ENCODE peak calls at places on chromosomes 6 and 20, in eight cellular contexts. One of them, this sample, is unnamed.
A peak's percentile ranks its signal among the peaks of the same experiment; 100 is the strongest.

GRCh38 chr20:25484911-25485511 is 77.5 kb downstream of the GINS1 start:
- DNase-seq in GM10248: no peak
- DNase-seq in RCC 7860: no peak
- DNase-seq in kidney tubule cell: peak; percentile 49
- DNase-seq in AG09309: no peak
- DNase-seq in adipocyte: no peak
- DNase-seq in adrenal gland: no peak
- DNase-seq in stimulated activated CD4-positive, alpha-beta T cell treated with anti-CD3 and anti-CD28 coated beads, TNF-alpha, amount 100 ng/mL, for 24 hours: no peak
- DNase-seq in this sample: peak; percentile 72

GRCh38 chr20:208937-209566 is 18.0 kb upstream of the DEFB129 start:
- DNase-seq in GM10248: peak; percentile 28
- DNase-seq in RCC 7860: peak; percentile 47
- DNase-seq in kidney tubule cell: peak; percentile 66
- DNase-seq in AG09309: peak; percentile 42
- DNase-seq in adipocyte: peak; percentile 84
- DNase-seq in adrenal gland: no peak
- DNase-seq in stimulated activated CD4-positive, alpha-beta T cell treated with anti-CD3 and anti-CD28 coated beads, TNF-alpha, amount 100 ng/mL, for 24 hours: peak; percentile 2
- DNase-seq in this sample: peak; percentile 53

GRCh38 chr6:27242589-27243265 is 4.8 kb upstream of the PRSS16 start:
- DNase-seq in GM10248: no peak
- DNase-seq in RCC 7860: no peak
- DNase-seq in kidney tubule cell: no peak
- DNase-seq in AG09309: no peak
- DNase-seq in adipocyte: no peak
- DNase-seq in adrenal gland: no peak
- DNase-seq in stimulated activated CD4-positive, alpha-beta T cell treated with anti-CD3 and anti-CD28 coated beads, TNF-alpha, amount 100 ng/mL, for 24 hours: no peak
- DNase-seq in this sample: no peak

GRCh38 chr6:131379951-131380350 is 193.1 kb upstream of the ARG1 start:
- DNase-seq in GM10248: no peak
- DNase-seq in RCC 7860: peak; percentile 19
- DNase-seq in kidney tubule cell: peak; percentile 35
- DNase-seq in AG09309: peak; percentile 83
- DNase-seq in adipocyte: peak; percentile 81
- DNase-seq in adrenal gland: no peak
- DNase-seq in stimulated activated CD4-positive, alpha-beta T cell treated with anti-CD3 and anti-CD28 coated beads, TNF-alpha, amount 100 ng/mL, for 24 hours: no peak
- DNase-seq in this sample: no peak

GRCh38 chr6:52154381-52154780 is 31.8 kb upstream of the IL17A start:
- DNase-seq in GM10248: no peak
- DNase-seq in RCC 7860: no peak
- DNase-seq in kidney tubule cell: no peak
- DNase-seq in AG09309: no peak
- DNase-seq in adipocyte: no peak
- DNase-seq in adrenal gland: no peak
- DNase-seq in stimulated activated CD4-positive, alpha-beta T cell treated with anti-CD3 and anti-CD28 coated beads, TNF-alpha, amount 100 ng/mL, for 24 hours: no peak
- DNase-seq in this sample: no peak

GRCh38 chr6:81451787-81452186 is 300.7 kb downstream of the TENT5A start:
- DNase-seq in GM10248: peak; percentile 12
- DNase-seq in RCC 7860: peak; percentile 63
- DNase-seq in kidney tubule cell: no peak
- DNase-seq in AG09309: peak; percentile 82
- DNase-seq in adipocyte: peak; percentile 70
- DNase-seq in adrenal gland: peak; percentile 61
- DNase-seq in stimulated activated CD4-positive, alpha-beta T cell treated with anti-CD3 and anti-CD28 coated beads, TNF-alpha, amount 100 ng/mL, for 24 hours: no peak
- DNase-seq in this sample: no peak

GRCh38 chr6:158499601-158500000 is 60.3 kb upstream of the TMEM181 start:
- DNase-seq in GM10248: no peak
- DNase-seq in RCC 7860: no peak
- DNase-seq in kidney tubule cell: no peak
- DNase-seq in AG09309: no peak
- DNase-seq in adipocyte: no peak
- DNase-seq in adrenal gland: no peak
- DNase-seq in stimulated activated CD4-positive, alpha-beta T cell treated with anti-CD3 and anti-CD28 coated beads, TNF-alpha, amount 100 ng/mL, for 24 hours: no peak
- DNase-seq in this sample: no peak

GRCh38 chr6:28225056-28225834 is at the start of gene ZSCAN9:
- DNase-seq in GM10248: peak; percentile 80
- DNase-seq in RCC 7860: peak; percentile 84
- DNase-seq in kidney tubule cell: peak; percentile 95
- DNase-seq in AG09309: peak; percentile 33
- DNase-seq in adipocyte: peak; percentile 91
- DNase-seq in adrenal gland: peak; percentile 94
- DNase-seq in stimulated activated CD4-positive, alpha-beta T cell treated with anti-CD3 and anti-CD28 coated beads, TNF-alpha, amount 100 ng/mL, for 24 hours: no peak
- DNase-seq in this sample: peak; percentile 90

GRCh38 chr6:154447929-154448328 is 62.6 kb downstream of the CNKSR3 start:
- DNase-seq in GM10248: no peak
- DNase-seq in RCC 7860: no peak
- DNase-seq in kidney tubule cell: no peak
- DNase-seq in AG09309: no peak
- DNase-seq in adipocyte: no peak
- DNase-seq in adrenal gland: no peak
- DNase-seq in stimulated activated CD4-positive, alpha-beta T cell treated with anti-CD3 and anti-CD28 coated beads, TNF-alpha, amount 100 ng/mL, for 24 hours: no peak
- DNase-seq in this sample: peak; percentile 28

GRCh38 chr6:39725632-39725997 is 407 bp upstream of the KIF6 start:
- DNase-seq in GM10248: no peak
- DNase-seq in RCC 7860: no peak
- DNase-seq in kidney tubule cell: no peak
- DNase-seq in AG09309: no peak
- DNase-seq in adipocyte: no peak
- DNase-seq in adrenal gland: no peak
- DNase-seq in stimulated activated CD4-positive, alpha-beta T cell treated with anti-CD3 and anti-CD28 coated beads, TNF-alpha, amount 100 ng/mL, for 24 hours: no peak
- DNase-seq in this sample: no peak

GRCh38 chr20:47258745-47259695 is 97.5 kb downstream of the ZMYND8 start:
- DNase-seq in GM10248: peak; percentile 73
- DNase-seq in RCC 7860: no peak
- DNase-seq in kidney tubule cell: peak; percentile 71
- DNase-seq in AG09309: no peak
- DNase-seq in adipocyte: no peak
- DNase-seq in adrenal gland: peak; percentile 77
- DNase-seq in stimulated activated CD4-positive, alpha-beta T cell treated with anti-CD3 and anti-CD28 coated beads, TNF-alpha, amount 100 ng/mL, for 24 hours: no peak
- DNase-seq in this sample: no peak

GRCh38 chr6:153392156-153392555 is 261.1 kb upstream of the RGS17 start:
- DNase-seq in GM10248: no peak
- DNase-seq in RCC 7860: no peak
- DNase-seq in kidney tubule cell: peak; percentile 15
- DNase-seq in AG09309: no peak
- DNase-seq in adipocyte: no peak
- DNase-seq in adrenal gland: no peak
- DNase-seq in stimulated activated CD4-positive, alpha-beta T cell treated with anti-CD3 and anti-CD28 coated beads, TNF-alpha, amount 100 ng/mL, for 24 hours: no peak
- DNase-seq in this sample: no peak

GRCh38 chr6:28105286-28105685 is 19.1 kb upstream of the ZSCAN16 start:
- DNase-seq in GM10248: peak; percentile 29
- DNase-seq in RCC 7860: no peak
- DNase-seq in kidney tubule cell: peak; percentile 26
- DNase-seq in AG09309: no peak
- DNase-seq in adipocyte: peak; percentile 51
- DNase-seq in adrenal gland: no peak
- DNase-seq in stimulated activated CD4-positive, alpha-beta T cell treated with anti-CD3 and anti-CD28 coated beads, TNF-alpha, amount 100 ng/mL, for 24 hours: no peak
- DNase-seq in this sample: peak; percentile 21

GRCh38 chr6:145044606-145045275 is 690.6 kb downstream of the EPM2A start:
- DNase-seq in GM10248: no peak
- DNase-seq in RCC 7860: no peak
- DNase-seq in kidney tubule cell: peak; percentile 43
- DNase-seq in AG09309: peak; percentile 49
- DNase-seq in adipocyte: peak; percentile 82
- DNase-seq in adrenal gland: no peak
- DNase-seq in stimulated activated CD4-positive, alpha-beta T cell treated with anti-CD3 and anti-CD28 coated beads, TNF-alpha, amount 100 ng/mL, for 24 hours: no peak
- DNase-seq in this sample: no peak

GRCh38 chr6:44076016-44076365 is 51.3 kb downstream of the MRPL14 start:
- DNase-seq in GM10248: no peak
- DNase-seq in RCC 7860: no peak
- DNase-seq in kidney tubule cell: no peak
- DNase-seq in AG09309: no peak
- DNase-seq in adipocyte: no peak
- DNase-seq in adrenal gland: no peak
- DNase-seq in stimulated activated CD4-positive, alpha-beta T cell treated with anti-CD3 and anti-CD28 coated beads, TNF-alpha, amount 100 ng/mL, for 24 hours: no peak
- DNase-seq in this sample: no peak